ENCODE peak calls at places on chromosomes 16 and 17, in eight cellular contexts. H is left kidney; S is stimulated activated naive CD8-positive, alpha-beta T cell treated with anti-CD3 and anti-CD28 coated beads, Interleukin-15, amount 100 ng/mL, for 72 hours; K is NCI-H2081; O is activated CD4-positive, CD25-positive, alpha-beta regulatory T cell; C is heart right ventricle; G is BJ; L is hippocampal formation. P is an unnamed sample.

GRCh38 chr16:11612110-11612981 is 25.6 kb upstream of the LITAF start:
- DNase-seq in L (no peak), O (no peak), S (no peak), H (peak; percentile 61), C (no peak), G (no peak), K (no peak), P (no peak)

GRCh38 chr17:57987582-57988300 is at the start of gene VEZF1:
- DNase-seq in C (peak; percentile 79), K (peak; percentile 87), O (peak; percentile 74), S (peak; percentile 82), H (peak; percentile 94), G (no peak), L (peak; percentile 48), P (peak; percentile 70)

GRCh38 chr16:1909661-1910231 is 8.5 kb downstream of the HS3ST6 start:
- DNase-seq in K (no peak), C (no peak), G (no peak), H (no peak), S (no peak), O (no peak), L (no peak), P (no peak)

GRCh38 chr16:68592466-68593337 is 52.4 kb upstream of the CDH3 start:
- DNase-seq in H (no peak), C (no peak), G (no peak), K (no peak), L (no peak), S (no peak), O (no peak), P (no peak)

GRCh38 chr16:12067714-12068401 is 91.3 kb downstream of the SNX29 start:
- DNase-seq in G (no peak), C (peak; percentile 53), O (no peak), L (peak; percentile 87), H (peak; percentile 89), K (peak; percentile 64), S (peak; percentile 45), P (no peak)

GRCh38 chr16:74372369-74372768 is 3.7 kb upstream of the NPIPB15 start:
- DNase-seq in G (no peak), H (no peak), K (no peak), C (no peak), L (no peak), S (no peak), O (no peak), P (no peak)

GRCh38 chr17:44556114-44556853 is 1.0 kb upstream of the FZD2 start:
- DNase-seq in L (no peak), K (peak; percentile 44), S (no peak), H (peak; percentile 93), O (no peak), G (no peak), C (peak; percentile 29), P (no peak)

GRCh38 chr17:28394717-28395116 is 11.3 kb downstream of the SLC46A1 start:
- DNase-seq in G (no peak), K (no peak), C (no peak), S (no peak), H (no peak), L (no peak), O (no peak), P (no peak)

GRCh38 chr17:78365561-78366108 is 5.8 kb upstream of the SOCS3 start:
- DNase-seq in K (no peak), O (no peak), H (peak; percentile 98), L (no peak), C (no peak), G (no peak), S (no peak), P (no peak)

GRCh38 chr17:1313270-1314005 is 34.0 kb downstream of the TRARG1 start:
- DNase-seq in S (no peak), L (no peak), K (no peak), C (no peak), H (no peak), G (no peak), O (no peak), P (no peak)

GRCh38 chr16:9381908-9382307 is 290.5 kb downstream of the HAPSTR1 start:
- DNase-seq in C (no peak), L (no peak), H (no peak), K (no peak), G (no peak), S (no peak), O (no peak), P (no peak)